ENCODE peak calls at places on chromosomes 5 and 9, in six cellular contexts. T is A549, F is GM12878, W is IMR-90, G is K562, Q is HepG2. U is an unnamed sample.

GRCh38 chr9:14031015-14031414 is 282.9 kb downstream of the NFIB start:
- DNase-seq in G (no peak), W (peak), F (no peak), T (no peak), Q (no peak), U (peak)

GRCh38 chr9:127776195-127776918 is 2.1 kb downstream of the SH2D3C start:
- DNase-seq in G (peak), F (no peak), W (no peak), Q (no peak), T (no peak), U (no peak)

GRCh38 chr5:2739360-2740050 is 12.0 kb downstream of the IRX2 start:
- DNase-seq in Q (no peak), G (no peak), F (no peak), T (no peak), W (no peak), U (no peak)

GRCh38 chr9:13181652-13182051 is 97.8 kb downstream of the MPDZ start:
- DNase-seq in G (no peak), W (peak), F (no peak), T (peak), Q (peak), U (no peak)

GRCh38 chr9:133059623-133060022 is 2.2 kb upstream of the CEL start:
- DNase-seq in W (no peak), F (no peak), T (no peak), Q (no peak), G (no peak), U (no peak)

GRCh38 chr9:137825324-137825991 is 52.1 kb upstream of the CACNA1B start:
- DNase-seq in Q (no peak), T (no peak), F (peak), W (no peak), G (no peak), U (no peak)

GRCh38 chr5:600551-601541 is 11.3 kb upstream of the CEP72 start:
- DNase-seq in T (no peak), W (no peak), F (no peak), G (no peak), Q (no peak), U (no peak)

GRCh38 chr5:173753307-173754168 is 134.6 kb upstream of the CPEB4 start:
- DNase-seq in T (no peak), G (peak), W (peak), Q (peak), F (no peak), U (peak)

GRCh38 chr5:104298518-104298917 is 735.9 kb upstream of the NUDT12 start:
- DNase-seq in W (no peak), T (no peak), G (no peak), Q (no peak), F (no peak), U (no peak)

GRCh38 chr5:172117977-172118701 is 69.9 kb downstream of the STK10 start:
- DNase-seq in T (no peak), Q (no peak), W (no peak), F (no peak), G (no peak), U (no peak)
- TF ChIP-seq BHLHE40 in T (no peak), Q (no peak), W (no peak), F (no peak), G (no peak), U (no peak)

DNA sequence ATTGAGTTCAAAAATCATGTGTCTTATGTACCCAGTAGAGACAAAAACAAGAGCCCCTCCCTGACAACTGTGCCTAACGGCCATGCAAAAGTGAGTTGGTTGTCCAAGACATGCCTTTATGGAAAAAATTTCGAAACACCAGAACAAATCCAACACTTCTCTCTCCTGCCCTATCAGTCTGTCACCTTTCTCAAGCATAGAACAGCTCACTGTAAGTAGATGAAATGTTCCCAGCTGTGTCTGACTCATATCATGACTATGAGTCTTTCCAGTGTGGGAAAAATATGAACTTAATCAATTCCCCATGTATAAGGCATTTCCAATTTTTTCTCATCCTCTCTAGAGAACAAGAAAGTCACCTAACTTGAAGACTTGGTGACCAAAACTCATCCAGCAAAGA is 191.5 kb upstream of the NREP start:
- DNase-seq in G (no peak), T (no peak), F (no peak), Q (no peak), W (peak), U (no peak)
- TF ChIP-seq BHLHE40 in G (no peak), T (no peak), F (no peak), Q (no peak), W (peak), U (no peak)

DNA sequence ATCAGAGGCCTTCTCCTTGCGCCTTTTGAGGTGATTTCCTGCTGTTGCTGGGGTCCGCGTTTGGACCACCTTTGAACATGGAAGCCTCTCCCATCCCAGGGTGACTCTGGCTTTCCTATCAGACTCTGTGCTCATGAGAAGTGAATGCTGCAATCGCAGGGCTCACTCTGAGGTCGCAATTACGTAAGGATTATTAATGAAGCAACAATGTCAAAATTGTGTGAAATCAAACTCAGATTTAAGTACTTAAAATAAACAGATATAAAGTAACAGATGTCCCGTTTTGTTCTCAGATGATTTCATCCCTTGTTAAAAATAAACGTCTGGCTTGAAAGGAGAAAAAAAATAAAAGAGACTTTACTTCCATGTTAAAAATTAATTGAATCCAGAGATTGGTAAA is 634.1 kb downstream of the BNC2 start:
- DNase-seq in T (peak), Q (no peak), G (no peak), F (no peak), W (peak), U (no peak)
- TF ChIP-seq BHLHE40 in T (no peak), Q (no peak), G (no peak), F (no peak), W (no peak), U (no peak)

GRCh38 chr9:37801287-37801850 is 772 bp downstream of the DCAF10 start:
- DNase-seq in Q (no peak), W (peak), F (no peak), T (peak), G (peak), U (peak)
- TF ChIP-seq BHLHE40 in Q (no peak), W (no peak), F (no peak), T (no peak), G (no peak), U (no peak)

DNA sequence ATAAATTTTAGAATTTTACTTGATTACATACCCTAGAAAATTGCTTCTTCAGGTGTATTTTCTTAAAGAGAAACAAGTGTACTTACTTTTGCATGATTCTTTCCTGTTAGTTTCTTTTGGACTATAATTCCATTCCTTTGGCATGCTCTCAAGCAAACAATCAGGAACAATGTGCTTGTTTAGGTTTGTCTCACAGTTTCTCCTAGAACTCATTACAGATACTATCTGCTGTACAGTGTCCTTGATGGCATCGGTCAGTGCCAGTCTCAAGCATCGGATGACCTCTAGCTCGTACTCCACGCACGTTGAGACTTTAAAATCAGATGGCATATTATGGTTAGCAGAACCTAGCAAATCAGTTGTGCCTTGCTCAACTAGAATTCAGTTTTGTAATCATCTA is 214.9 kb downstream of the KIAA0825 start:
- DNase-seq in F (no peak), G (no peak), Q (no peak), W (no peak), T (no peak), U (no peak)
- TF ChIP-seq BHLHE40 in F (no peak), G (no peak), Q (no peak), W (no peak), T (no peak), U (no peak)

GRCh38 chr9:2243666-2244555 is 228.8 kb downstream of the SMARCA2 start:
- DNase-seq in W (no peak), G (no peak), Q (no peak), F (no peak), T (no peak), U (no peak)
- TF ChIP-seq BHLHE40 in W (no peak), G (no peak), Q (no peak), F (no peak), T (no peak), U (no peak)